ENCODE peak calls at places on chromosomes 4 and X, in five cellular contexts. A, R, B, Y and H are unnamed samples.

GRCh38 chrX:97797076-97797475 is 913.4 kb downstream of the RPA4 start:
- DNase-seq in B (no peak), R (no peak), A (no peak), Y (no peak), H (no peak)

GRCh38 chrX:39766882-39767281 is 330.9 kb downstream of the BCOR start:
- DNase-seq in R (no peak), Y (no peak), A (no peak), B (no peak), H (no peak)

GRCh38 chr4:165723051-165723805 is 149.8 kb upstream of the TLL1 start:
- DNase-seq in R (no peak), A (peak), B (no peak), Y (peak), H (no peak)

GRCh38 chr4:7906171-7906581 is 33.5 kb downstream of the AFAP1 start:
- DNase-seq in A (no peak), Y (peak), B (no peak), R (no peak), H (no peak)

GRCh38 chrX:73561791-73562190 is 1.2 kb upstream of the CHIC1 start:
- DNase-seq in A (no peak), B (no peak), Y (peak), R (no peak), H (no peak)

GRCh38 chr4:40736910-40737309 is 12.8 kb upstream of the NSUN7 start:
- DNase-seq in R (no peak), B (peak), A (peak), Y (peak), H (peak)

GRCh38 chr4:168483786-168484185 is 3.5 kb upstream of the DDX60L start:
- DNase-seq in B (no peak), A (no peak), R (no peak), Y (peak), H (no peak)

GRCh38 chrX:86171366-86171765 is 23.1 kb downstream of the DACH2 start:
- DNase-seq in Y (peak), R (peak), B (no peak), A (no peak), H (peak)

GRCh38 chrX:107480272-107480671 is 30.8 kb downstream of the FRMPD3 start:
- DNase-seq in A (no peak), B (no peak), R (no peak), Y (no peak), H (no peak)

GRCh38 chr4:181688416-181688815 is 554.8 kb upstream of the TENM3 start:
- DNase-seq in Y (peak), B (no peak), A (no peak), R (no peak), H (no peak)

GRCh38 chr4:3707423-3708102 is 58.6 kb upstream of the ADRA2C start:
- DNase-seq in A (no peak), B (no peak), R (no peak), Y (no peak), H (no peak)

GRCh38 chr4:147991543-147992295 is 259.8 kb downstream of the ARHGAP10 start:
- DNase-seq in R (no peak), Y (no peak), A (no peak), B (no peak), H (no peak)

GRCh38 chr4:24924309-24924781 is 11.5 kb upstream of the CCDC149 start:
- DNase-seq in B (no peak), Y (peak), A (no peak), R (no peak), H (no peak)

GRCh38 chrX:16188687-16189086 is 21.4 kb downstream of the MAGEB17 start:
- DNase-seq in B (peak), Y (peak), A (no peak), R (no peak), H (no peak)

GRCh38 chr4:87805971-87806370 is 6.6 kb downstream of the IBSP start:
- DNase-seq in B (no peak), A (no peak), R (no peak), Y (peak), H (no peak)

GRCh38 chrX:37314526-37314925 is 34.6 kb upstream of the PRRG1 start:
- DNase-seq in R (no peak), A (no peak), Y (no peak), B (no peak), H (no peak)

GRCh38 chrX:154436597-154437397 is at the start of gene GDI1:
- DNase-seq in R (peak), A (peak), Y (peak), B (peak), H (peak)

GRCh38 chrX:20455001-20455400 is 188.3 kb upstream of the RPS6KA3 start:
- DNase-seq in B (no peak), Y (peak), A (no peak), R (no peak), H (no peak)

GRCh38 chrX:110032534-110033161 is 29.7 kb downstream of the TMEM164 start:
- DNase-seq in A (no peak), B (no peak), R (no peak), Y (no peak), H (no peak)

GRCh38 chr4:169270810-169271691 is at the start of gene SH3RF1:
- DNase-seq in Y (peak), R (peak), A (peak), B (peak), H (peak)

GRCh38 chr4:81130569-81130968 is 84.5 kb downstream of the PRKG2 start:
- DNase-seq in A (no peak), B (no peak), Y (no peak), R (no peak), H (no peak)

GRCh38 chrX:154373340-154374306 is 811 bp downstream of the FLNA start:
- DNase-seq in R (peak), A (peak), B (peak), Y (peak), H (no peak)

GRCh38 chr4:156619154-156619934 is 352.3 kb downstream of the PDGFC start:
- DNase-seq in B (no peak), R (no peak), A (no peak), Y (no peak), H (no peak)

GRCh38 chr4:113971706-113972360 is 7.6 kb downstream of the ARSJ start:
- DNase-seq in B (no peak), A (no peak), Y (peak), R (no peak), H (no peak)

GRCh38 chrX:48726596-48726995 is 30.1 kb downstream of the SUV39H1 start:
- DNase-seq in R (no peak), B (no peak), Y (no peak), A (no peak), H (no peak)

GRCh38 chr4:166980419-166980818 is 253.9 kb downstream of the SPOCK3 start:
- DNase-seq in A (no peak), B (no peak), R (no peak), Y (no peak), H (no peak)

GRCh38 chr4:47669946-47670345 is 167.9 kb downstream of the CORIN start:
- DNase-seq in Y (no peak), B (peak), A (no peak), R (no peak), H (no peak)

GRCh38 chr4:41268024-41268423 is 11.3 kb downstream of the UCHL1 start:
- DNase-seq in Y (no peak), B (no peak), A (no peak), R (no peak), H (no peak)

GRCh38 chr4:25913056-25913850 is 767 bp upstream of the SMIM20 start:
- DNase-seq in Y (peak), B (no peak), R (no peak), A (peak), H (peak)

GRCh38 chr4:147110968-147111367 is 165.3 kb upstream of the TTC29 start:
- DNase-seq in B (no peak), R (no peak), Y (peak), A (no peak), H (peak)

GRCh38 chr4:166675411-166675810 is 558.9 kb downstream of the SPOCK3 start:
- DNase-seq in A (no peak), R (no peak), Y (peak), B (no peak), H (no peak)